ENCODE peak calls at places on chromosomes 5 and 9, in seven cellular contexts. B, J, L, N, T, R and S are unnamed samples.

GRCh38 chr9:35716236-35716635 is 15.8 kb downstream of the TLN1 start:
- DNase-seq in B (no peak), J (no peak), L (no peak), N (no peak), T (no peak), R (no peak), S (no peak)

GRCh38 chr9:21096172-21096900 is 18.6 kb upstream of the IFNB1 start:
- DNase-seq in B (no peak), J (peak; percentile 46), L (no peak), N (no peak), T (no peak), R (no peak), S (peak; percentile 47)

GRCh38 chr5:150567031-150567680 is 59.2 kb downstream of the NDST1 start:
- DNase-seq in B (no peak), J (no peak), L (no peak), N (no peak), T (no peak), R (no peak), S (no peak)

GRCh38 chr5:139760066-139761056 is 35.2 kb upstream of the PSD2 start:
- DNase-seq in B (peak; percentile 52), J (no peak), L (no peak), N (no peak), T (no peak), R (no peak), S (no peak)

GRCh38 chr5:104513194-104513602 is 950.6 kb upstream of the NUDT12 start:
- DNase-seq in B (no peak), J (no peak), L (peak; percentile 98), N (no peak), T (peak; percentile 0), R (no peak), S (no peak)

GRCh38 chr5:55914971-55915370 is 63.8 kb downstream of the IL31RA start:
- DNase-seq in B (no peak), J (no peak), L (no peak), N (no peak), T (no peak), R (no peak), S (no peak)

GRCh38 chr5:123717139-123717538 is 205.2 kb downstream of the CSNK1G3 start:
- DNase-seq in B (no peak), J (no peak), L (no peak), N (no peak), T (no peak), R (no peak), S (no peak)

GRCh38 chr9:131468031-131468430 is 34.7 kb upstream of the POMT1 start:
- DNase-seq in B (no peak), J (no peak), L (no peak), N (no peak), T (no peak), R (no peak), S (no peak)

GRCh38 chr5:103475629-103476240 is 86.9 kb downstream of the NUDT12 start:
- DNase-seq in B (peak; percentile 9), J (no peak), L (peak; percentile 33), N (no peak), T (peak; percentile 21), R (peak; percentile 45), S (no peak)

GRCh38 chr5:93899026-93899600 is 157.7 kb upstream of the POU5F2 start:
- DNase-seq in B (peak; percentile 11), J (no peak), L (no peak), N (no peak), T (no peak), R (peak; percentile 6), S (no peak)

DNA sequence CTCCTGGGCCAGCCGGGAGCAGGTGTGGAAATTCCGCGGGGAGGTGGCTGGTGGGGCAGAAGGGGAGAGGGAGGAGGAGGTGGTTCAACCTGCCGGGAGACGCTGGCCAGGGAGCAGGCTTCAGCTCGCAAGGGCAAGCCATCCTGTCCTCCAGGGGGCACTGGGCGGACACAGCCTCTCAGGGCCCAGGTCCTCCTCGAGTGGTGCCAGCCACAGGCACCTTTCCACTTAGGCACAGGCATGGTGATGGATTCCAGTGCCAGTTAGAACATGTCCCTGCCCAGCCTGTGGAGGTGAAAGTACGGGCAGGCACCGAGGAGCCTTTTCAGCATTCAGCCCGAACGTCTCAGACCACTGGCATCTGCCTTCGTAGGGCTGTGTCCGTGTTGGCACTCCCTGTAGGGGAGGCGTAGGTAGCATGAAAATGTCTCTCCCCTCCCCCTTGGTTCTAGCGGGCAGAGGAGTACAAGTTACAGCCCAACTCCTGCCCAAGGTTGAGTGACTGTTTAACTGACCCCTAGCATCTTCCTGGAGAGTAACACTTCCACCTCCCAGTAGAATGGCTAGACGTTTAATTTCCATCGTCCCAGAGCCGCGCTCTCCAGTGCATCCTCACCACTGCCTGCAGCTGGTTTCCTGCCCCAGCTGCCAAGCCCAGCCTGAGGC is 48.9 kb downstream of the DAB2IP start:
- DNase-seq in B (peak; percentile 78), J (no peak), L (no peak), N (no peak), T (no peak), R (no peak), S (peak; percentile 81)
- TF ChIP-seq JUND in B (no peak), J (no peak), L (no peak), N (no peak), T (no peak), R (no peak), S (no peak)

DNA sequence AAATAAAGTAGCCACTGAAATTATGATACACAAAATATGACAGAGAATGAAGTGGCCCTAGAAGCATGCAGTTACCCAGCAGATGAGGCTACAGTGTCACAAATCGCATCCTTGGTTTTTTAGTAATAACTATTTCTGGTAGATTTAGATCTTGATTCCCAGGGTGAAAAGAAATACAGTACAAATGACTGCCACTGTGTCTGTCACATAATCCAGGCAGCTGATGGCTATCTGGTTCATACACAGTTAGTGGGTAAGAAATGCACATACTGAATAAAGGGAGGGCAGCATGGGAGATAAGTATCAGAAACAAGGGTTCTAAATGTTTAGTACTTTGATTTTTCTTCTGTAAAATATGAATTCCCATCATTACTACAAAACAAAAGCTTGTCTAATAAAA is 41.5 kb downstream of the POC5 start:
- DNase-seq in B (peak; percentile 56), J (no peak), L (no peak), N (no peak), T (no peak), R (no peak), S (no peak)
- TF ChIP-seq JUND in B (no peak), J (no peak), L (no peak), N (no peak), T (no peak), R (no peak), S (no peak)

GRCh38 chr5:96293966-96294886 is 138.8 kb downstream of the PCSK1 start:
- DNase-seq in B (no peak), J (no peak), L (no peak), N (no peak), T (no peak), R (no peak), S (peak; percentile 15)
- TF ChIP-seq JUND in B (no peak), J (no peak), L (no peak), N (no peak), T (no peak), R (no peak), S (no peak)

GRCh38 chr9:27154923-27155322 is 45.9 kb downstream of the TEK start:
- DNase-seq in B (no peak), J (no peak), L (no peak), N (no peak), T (no peak), R (no peak), S (no peak)
- TF ChIP-seq JUND in B (peak; percentile 58), J (no peak), L (no peak), N (no peak), T (no peak), R (no peak), S (no peak)

GRCh38 chr5:141488591-141489478 is at the start of gene PCDHGC5:
- DNase-seq in B (no peak), J (no peak), L (no peak), N (no peak), T (no peak), R (no peak), S (no peak)

GRCh38 chr5:141485305-141486055 is 650 bp downstream of the PCDHGC4 start:
- DNase-seq in B (peak; percentile 57), J (no peak), L (no peak), N (no peak), T (no peak), R (no peak), S (no peak)

GRCh38 chr5:141486091-141486490 is 1.3 kb downstream of the PCDHGC4 start:
- DNase-seq in B (no peak), J (no peak), L (no peak), N (no peak), T (no peak), R (no peak), S (peak; percentile 3)

GRCh38 chr5:141484499-141485304 is at the start of gene PCDHGC4:
- DNase-seq in B (peak; percentile 91), J (no peak), L (no peak), N (no peak), T (no peak), R (no peak), S (no peak)

GRCh38 chr5:141487131-141487530 is 1.8 kb upstream of the PCDHGC5 start:
- DNase-seq in B (no peak), J (no peak), L (no peak), N (no peak), T (no peak), R (no peak), S (no peak)
- TF ChIP-seq JUND in B (no peak), J (no peak), L (no peak), N (no peak), T (no peak), R (no peak), S (no peak)

DNA sequence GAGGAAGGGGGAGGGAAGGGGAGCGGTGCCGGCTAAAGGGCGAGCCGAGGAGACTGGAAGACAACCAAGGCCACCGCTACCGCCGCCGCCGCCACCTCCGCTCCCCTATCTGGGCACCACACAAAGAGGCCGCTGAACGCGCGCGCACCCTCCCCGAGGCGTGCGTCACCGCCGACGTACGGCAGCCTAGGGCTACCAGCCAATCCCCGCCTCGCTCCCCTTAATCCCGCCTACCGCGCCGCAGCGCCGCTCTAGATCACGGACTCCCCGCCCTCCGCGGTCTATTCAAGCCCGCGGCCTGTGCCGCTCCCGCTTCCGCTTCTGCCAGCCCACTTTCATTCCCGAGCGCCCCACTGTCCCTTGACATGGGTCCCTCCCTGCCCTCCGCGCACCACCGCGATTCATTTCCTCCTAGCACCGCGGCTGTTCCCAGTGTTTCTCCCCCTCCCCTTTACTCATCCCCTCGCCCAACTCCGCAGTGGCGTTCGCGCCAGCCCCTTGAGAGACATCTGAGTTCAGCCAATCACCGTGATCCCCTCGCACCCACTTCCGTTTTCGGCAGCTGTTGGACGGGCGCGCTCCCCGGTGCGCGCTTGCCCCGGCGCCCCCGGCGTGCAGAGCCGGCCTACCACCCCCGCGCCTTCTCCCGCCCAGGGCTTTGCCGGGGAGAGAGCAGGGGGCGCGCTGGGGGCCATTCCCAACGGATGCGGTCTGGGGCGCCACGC is at the start of gene HNRNPA0:
- DNase-seq in B (peak; percentile 97), J (peak; percentile 88), L (peak; percentile 95), N (peak; percentile 82), T (peak; percentile 92), R (peak; percentile 98), S (peak; percentile 97)
- TF ChIP-seq JUND in B (peak; percentile 23), J (peak; percentile 95), L (no peak), N (peak; percentile 100), T (no peak), R (peak; percentile 98), S (peak; percentile 37)

DNA sequence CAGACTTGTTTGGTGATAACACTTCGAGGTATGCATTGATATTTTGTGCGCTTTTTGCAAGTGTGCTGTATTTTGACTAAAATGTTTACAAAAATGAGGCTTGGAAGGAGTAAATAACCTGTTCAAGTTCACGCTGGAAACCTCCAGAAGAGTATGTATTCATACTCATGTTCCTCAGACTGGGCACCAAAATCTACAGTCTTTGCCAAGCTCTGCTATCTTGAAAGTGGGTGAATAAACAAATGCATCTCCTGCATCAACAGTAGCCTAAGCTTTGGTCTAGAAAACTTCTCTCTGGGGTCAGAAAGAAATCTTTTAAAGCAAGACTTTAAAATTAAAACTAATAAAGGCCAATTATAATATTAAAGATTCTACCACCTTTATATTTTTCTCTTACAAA is 157.9 kb downstream of the TRPM3 start:
- DNase-seq in B (no peak), J (no peak), L (no peak), N (no peak), T (no peak), R (no peak), S (no peak)
- TF ChIP-seq JUND in B (no peak), J (no peak), L (no peak), N (no peak), T (no peak), R (no peak), S (no peak)